ENCODE peak calls at places on chromosomes 11 and 22, in six cellular contexts. R is T47D, Z is K562, U is H1, N is SK-N-SH, O is HCT116. J is an unnamed sample.

GRCh38 chr11:86072211-86072610 is 3.3 kb upstream of the PICALM start:
- DNase-seq in R (no peak), Z (no peak), U (no peak), N (no peak), O (no peak), J (no peak)

GRCh38 chr11:95128602-95129001 is 39.0 kb downstream of the ENDOD1 start:
- DNase-seq in R (no peak), Z (no peak), U (no peak), N (no peak), O (no peak), J (no peak)

GRCh38 chr11:73199446-73199845 is 18.6 kb upstream of the P2RY2 start:
- DNase-seq in R (no peak), Z (no peak), U (no peak), N (no peak), O (no peak), J (no peak)

GRCh38 chr11:85115798-85116197 is 511.3 kb downstream of the DLG2 start:
- DNase-seq in R (no peak), Z (no peak), U (no peak), N (no peak), O (no peak), J (no peak)

GRCh38 chr11:10305262-10305963 is 540 bp downstream of the ADM start:
- DNase-seq in R (no peak), Z (peak), U (no peak), N (peak), O (no peak), J (peak)

GRCh38 chr11:3605279-3605662 is 36.5 kb downstream of the ART5 start:
- DNase-seq in R (no peak), Z (no peak), U (no peak), N (no peak), O (no peak), J (no peak)

GRCh38 chr22:36858156-36858555 is 2.6 kb upstream of the NCF4 start:
- DNase-seq in R (no peak), Z (no peak), U (no peak), N (no peak), O (no peak), J (no peak)

GRCh38 chr11:110000045-110000502 is 93.1 kb upstream of the ZC3H12C start:
- DNase-seq in R (no peak), Z (peak), U (no peak), N (no peak), O (peak), J (no peak)

GRCh38 chr11:130801287-130802146 is 114.8 kb downstream of the SNX19 start:
- DNase-seq in R (no peak), Z (no peak), U (no peak), N (no peak), O (no peak), J (no peak)

GRCh38 chr22:46122511-46122971 is 27.8 kb upstream of the PPARA start:
- DNase-seq in R (peak), Z (peak), U (no peak), N (peak), O (peak), J (peak)

GRCh38 chr11:8989411-8989810 is 14.4 kb downstream of the NRIP3 start:
- DNase-seq in R (no peak), Z (peak), U (no peak), N (no peak), O (no peak), J (no peak)

GRCh38 chr11:66339163-66339675 is 3.0 kb upstream of the RIN1 start:
- DNase-seq in R (no peak), Z (no peak), U (no peak), N (no peak), O (no peak), J (no peak)

GRCh38 chr11:64040684-64041267 is 5.0 kb downstream of the FLRT1 start:
- DNase-seq in R (no peak), Z (peak), U (no peak), N (peak), O (no peak), J (peak)

GRCh38 chr11:28679795-28680194 is 571.6 kb downstream of the METTL15 start:
- DNase-seq in R (no peak), Z (no peak), U (no peak), N (no peak), O (no peak), J (no peak)

GRCh38 chr11:73321342-73322110 is 13.4 kb downstream of the ARHGEF17 start:
- DNase-seq in R (no peak), Z (no peak), U (no peak), N (peak), O (no peak), J (no peak)

GRCh38 chr11:111097191-111097590 is 148.3 kb upstream of the POU2AF2 start:
- DNase-seq in R (no peak), Z (peak), U (no peak), N (no peak), O (peak), J (peak)

GRCh38 chr11:111539426-111540113 is 950 bp upstream of the LAYN start:
- DNase-seq in R (no peak), Z (no peak), U (no peak), N (no peak), O (no peak), J (no peak)

GRCh38 chr22:32842486-32842885 is 41.0 kb downstream of the TIMP3 start:
- DNase-seq in R (no peak), Z (no peak), U (no peak), N (no peak), O (no peak), J (no peak)

GRCh38 chr11:92272651-92273050 is 48.0 kb downstream of the FAT3 start:
- DNase-seq in R (no peak), Z (no peak), U (no peak), N (no peak), O (no peak), J (no peak)

GRCh38 chr22:23000657-23001439 is 69.5 kb upstream of the GNAZ start:
- DNase-seq in R (no peak), Z (no peak), U (no peak), N (no peak), O (no peak), J (no peak)

GRCh38 chr11:115503083-115503885 is 931 bp downstream of the CADM1 start:
- DNase-seq in R (peak), Z (no peak), U (no peak), N (peak), O (no peak), J (peak)

GRCh38 chr11:90823446-90823845 is 600.6 kb upstream of the CHORDC1 start:
- DNase-seq in R (no peak), Z (no peak), U (no peak), N (no peak), O (no peak), J (no peak)

GRCh38 chr11:78652866-78653265 is 78.2 kb upstream of the NARS2 start:
- DNase-seq in R (no peak), Z (no peak), U (no peak), N (no peak), O (no peak), J (no peak)

GRCh38 chr11:95977534-95978174 is 53.7 kb upstream of the MTMR2 start:
- DNase-seq in R (no peak), Z (no peak), U (no peak), N (no peak), O (no peak), J (peak)

GRCh38 chr11:64313491-64314145 is 3.7 kb downstream of the TRMT112 start:
- DNase-seq in R (no peak), Z (no peak), U (no peak), N (no peak), O (no peak), J (no peak)

GRCh38 chr11:110217478-110217877 is 78.9 kb downstream of the RDX start:
- DNase-seq in R (no peak), Z (no peak), U (no peak), N (no peak), O (no peak), J (no peak)

GRCh38 chr22:46464701-46465347 is 72.6 kb downstream of the CELSR1 start:
- DNase-seq in R (no peak), Z (no peak), U (no peak), N (no peak), O (no peak), J (no peak)

GRCh38 chr11:30991802-30992512 is 377.6 kb downstream of the DCDC1 start:
- DNase-seq in R (no peak), Z (no peak), U (no peak), N (no peak), O (no peak), J (no peak)

GRCh38 chr11:14589421-14589820 is 54.2 kb upstream of the PDE3B start:
- DNase-seq in R (no peak), Z (no peak), U (no peak), N (no peak), O (no peak), J (no peak)

GRCh38 chr11:77669848-77670511 is 32.4 kb upstream of the CLNS1A start:
- DNase-seq in R (no peak), Z (no peak), U (no peak), N (no peak), O (no peak), J (peak)

GRCh38 chr11:468036-468435 is 18.0 kb downstream of the PTDSS2 start:
- DNase-seq in R (no peak), Z (no peak), U (no peak), N (peak), O (no peak), J (no peak)

GRCh38 chr11:118907051-118907748 is 18.5 kb downstream of the BCL9L start:
- DNase-seq in R (peak), Z (peak), U (no peak), N (peak), O (no peak), J (peak)

GRCh38 chr22:32617883-32618282 is 143.3 kb downstream of the FBXO7 start:
- DNase-seq in R (no peak), Z (no peak), U (no peak), N (no peak), O (no peak), J (no peak)

GRCh38 chr22:25749420-25750169 is 7.6 kb downstream of the MYO18B start:
- DNase-seq in R (no peak), Z (peak), U (no peak), N (no peak), O (no peak), J (no peak)

GRCh38 chr11:57414612-57415212 is 12.2 kb downstream of the SLC43A3 start:
- DNase-seq in R (no peak), Z (no peak), U (no peak), N (no peak), O (no peak), J (no peak)

GRCh38 chr11:59144096-59144495 is 1.4 kb downstream of the FAM111A start:
- DNase-seq in R (no peak), Z (peak), U (no peak), N (no peak), O (no peak), J (no peak)

GRCh38 chr11:1449516-1450270 is 36.9 kb downstream of the MOB2 start:
- DNase-seq in R (no peak), Z (no peak), U (no peak), N (no peak), O (no peak), J (no peak)

GRCh38 chr11:71140206-71140919 is 112.0 kb downstream of the SHANK2 start:
- DNase-seq in R (no peak), Z (no peak), U (no peak), N (no peak), O (no peak), J (no peak)

GRCh38 chr11:47688101-47688500 is 27.1 kb downstream of the AGBL2 start:
- DNase-seq in R (no peak), Z (no peak), U (no peak), N (no peak), O (no peak), J (no peak)
- TF ChIP-seq JUND in R (no peak), Z (no peak), U (no peak), N (no peak), O (no peak), J (no peak)

DNA sequence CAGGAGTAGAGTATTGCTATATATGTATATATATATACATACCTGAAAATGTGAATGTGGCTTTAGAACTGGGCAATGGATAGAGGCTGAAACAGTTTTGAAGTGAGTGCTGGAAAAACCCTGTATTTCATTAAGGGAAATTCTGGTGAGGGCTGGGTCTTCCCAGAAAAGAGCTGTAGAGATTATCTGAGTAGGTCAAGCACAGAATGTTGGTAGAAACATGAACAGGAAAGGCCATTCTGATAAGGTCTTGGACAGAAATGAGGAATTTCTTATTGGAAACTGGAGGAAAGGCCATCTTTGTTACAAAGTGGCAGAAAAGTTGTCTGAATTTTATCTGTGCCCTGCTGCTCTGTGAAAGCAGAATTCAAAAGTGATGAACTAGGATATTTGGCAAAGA is 25.4 kb downstream of the RTL6 start:
- DNase-seq in R (no peak), Z (no peak), U (no peak), N (no peak), O (no peak), J (no peak)
- TF ChIP-seq JUND in R (no peak), Z (no peak), U (no peak), N (no peak), O (no peak), J (no peak)

GRCh38 chr11:94112182-94112960 is 16.3 kb upstream of the PANX1 start:
- DNase-seq in R (no peak), Z (no peak), U (no peak), N (no peak), O (no peak), J (no peak)
- TF ChIP-seq JUND in R (no peak), Z (no peak), U (no peak), N (no peak), O (no peak), J (no peak)

GRCh38 chr11:68374531-68374930 is 62.1 kb downstream of the LRP5 start:
- DNase-seq in R (no peak), Z (no peak), U (no peak), N (no peak), O (no peak), J (no peak)
- TF ChIP-seq JUND in R (no peak), Z (no peak), U (no peak), N (no peak), O (no peak), J (no peak)

GRCh38 chr22:50727678-50728522 is 10.1 kb upstream of the ACR start:
- DNase-seq in R (no peak), Z (no peak), U (no peak), N (no peak), O (no peak), J (no peak)
- TF ChIP-seq JUND in R (no peak), Z (no peak), U (no peak), N (no peak), O (no peak), J (no peak)